ENCODE peak calls at places on chromosomes 12 and 14, in nine cellular contexts. O, B, G, R, S, X, T, N and D are unnamed samples.

GRCh38 chr12:81257952-81258551 is 180.2 kb downstream of the ACSS3 start:
- DNase-seq in O (no peak), B (no peak), G (no peak), R (peak), S (no peak), X (no peak), T (peak), N (no peak), D (no peak)

GRCh38 chr12:55820679-55821078 is 2.8 kb downstream of the ORMDL2 start:
- DNase-seq in O (no peak), B (no peak), G (no peak), R (peak), S (no peak), X (no peak), T (peak), N (no peak), D (no peak)

GRCh38 chr12:83537428-83538053 is 850.8 kb downstream of the TMTC2 start:
- DNase-seq in O (no peak), B (no peak), G (no peak), R (no peak), S (no peak), X (no peak), T (peak), N (no peak), D (no peak)

GRCh38 chr12:106246891-106247730 is 709 bp downstream of the CKAP4 start:
- DNase-seq in O (peak), B (peak), G (peak), R (peak), S (no peak), X (peak), T (peak), N (peak), D (peak)

GRCh38 chr12:108939594-108939993 is 59.7 kb downstream of the DAO start:
- DNase-seq in O (no peak), B (no peak), G (no peak), R (peak), S (peak), X (peak), T (peak), N (no peak), D (peak)

GRCh38 chr14:46988312-46988711 is 336.7 kb upstream of the RPL10L start:
- DNase-seq in O (no peak), B (no peak), G (no peak), R (no peak), S (no peak), X (no peak), T (no peak), N (no peak), D (no peak)

GRCh38 chr12:48934312-48934706 is 9.0 kb upstream of the FKBP11 start:
- DNase-seq in O (no peak), B (no peak), G (no peak), R (peak), S (no peak), X (no peak), T (no peak), N (no peak), D (peak)

GRCh38 chr12:25051583-25052190 is 102.8 kb upstream of the BCAT1 start:
- DNase-seq in O (no peak), B (no peak), G (peak), R (no peak), S (no peak), X (peak), T (no peak), N (peak), D (no peak)

GRCh38 chr12:48999371-49000131 is at the start of gene DDN:
- DNase-seq in O (no peak), B (no peak), G (no peak), R (peak), S (no peak), X (peak), T (peak), N (no peak), D (peak)

GRCh38 chr12:57488397-57489156 is 709 bp downstream of the MARS1 start:
- DNase-seq in O (no peak), B (no peak), G (no peak), R (no peak), S (no peak), X (no peak), T (no peak), N (no peak), D (peak)

GRCh38 chr12:48351022-48351708 is 446 bp upstream of the ZNF641 start:
- DNase-seq in O (peak), B (peak), G (no peak), R (peak), S (peak), X (no peak), T (peak), N (no peak), D (no peak)

GRCh38 chr14:95225251-95225887 is 68.0 kb upstream of the DICER1 start:
- DNase-seq in O (no peak), B (no peak), G (no peak), R (no peak), S (no peak), X (no peak), T (no peak), N (no peak), D (no peak)

GRCh38 chr12:107486140-107486892 is 199.3 kb upstream of the PWP1 start:
- DNase-seq in O (no peak), B (no peak), G (no peak), R (no peak), S (no peak), X (no peak), T (no peak), N (no peak), D (no peak)

GRCh38 chr14:96978525-96979272 is 181.5 kb downstream of the VRK1 start:
- DNase-seq in O (no peak), B (no peak), G (no peak), R (no peak), S (no peak), X (no peak), T (no peak), N (no peak), D (no peak)

GRCh38 chr14:85960781-85961180 is 430.8 kb downstream of the FLRT2 start:
- DNase-seq in O (no peak), B (no peak), G (no peak), R (no peak), S (no peak), X (no peak), T (no peak), N (no peak), D (no peak)

GRCh38 chr14:22598896-22599244 is 770 bp downstream of the ABHD4 start:
- DNase-seq in O (no peak), B (no peak), G (no peak), R (peak), S (peak), X (peak), T (peak), N (no peak), D (peak)

GRCh38 chr12:111407371-111408115 is 1.8 kb downstream of the SH2B3 start:
- DNase-seq in O (no peak), B (no peak), G (no peak), R (no peak), S (no peak), X (no peak), T (no peak), N (no peak), D (no peak)

GRCh38 chr12:48972213-48973021 is 882 bp upstream of the WNT10B start:
- DNase-seq in O (no peak), B (no peak), G (no peak), R (no peak), S (peak), X (peak), T (no peak), N (no peak), D (no peak)

GRCh38 chr14:22535916-22536315 is 53.1 kb downstream of the DAD1 start:
- DNase-seq in O (no peak), B (no peak), G (no peak), R (no peak), S (no peak), X (no peak), T (no peak), N (no peak), D (no peak)

GRCh38 chr12:19035552-19035951 is 94.0 kb upstream of the PLEKHA5 start:
- DNase-seq in O (no peak), B (no peak), G (no peak), R (no peak), S (no peak), X (no peak), T (peak), N (no peak), D (no peak)

GRCh38 chr12:40691913-40692616 is at the start of gene CNTN1:
- DNase-seq in O (peak), B (peak), G (no peak), R (peak), S (no peak), X (peak), T (peak), N (no peak), D (peak)

GRCh38 chr12:104294845-104295674 is 8.5 kb upstream of the EID3 start:
- DNase-seq in O (no peak), B (no peak), G (no peak), R (no peak), S (no peak), X (no peak), T (no peak), N (no peak), D (no peak)

GRCh38 chr12:107509421-107509820 is 176.2 kb upstream of the PWP1 start:
- DNase-seq in O (no peak), B (no peak), G (no peak), R (no peak), S (no peak), X (no peak), T (no peak), N (no peak), D (no peak)

GRCh38 chr14:97251423-97252155 is 454.4 kb downstream of the VRK1 start:
- DNase-seq in O (no peak), B (peak), G (no peak), R (no peak), S (no peak), X (no peak), T (no peak), N (no peak), D (peak)

GRCh38 chr14:92524603-92525185 is 11.1 kb downstream of the RIN3 start:
- DNase-seq in O (no peak), B (no peak), G (no peak), R (no peak), S (no peak), X (no peak), T (no peak), N (no peak), D (no peak)

GRCh38 chr12:63897931-63898330 is 53.4 kb downstream of the SRGAP1 start:
- DNase-seq in O (no peak), B (no peak), G (no peak), R (peak), S (no peak), X (no peak), T (peak), N (no peak), D (no peak)

GRCh38 chr12:76030378-76031080 is 1.0 kb downstream of the PHLDA1 start:
- DNase-seq in O (peak), B (peak), G (peak), R (peak), S (no peak), X (peak), T (peak), N (no peak), D (peak)

GRCh38 chr12:112965643-112966042 is 12.7 kb upstream of the OAS2 start:
- DNase-seq in O (no peak), B (no peak), G (no peak), R (no peak), S (no peak), X (no peak), T (no peak), N (no peak), D (no peak)

GRCh38 chr14:24958271-24958670 is 91.7 kb downstream of the STXBP6 start:
- DNase-seq in O (no peak), B (no peak), G (no peak), R (no peak), S (no peak), X (no peak), T (peak), N (no peak), D (no peak)

GRCh38 chr12:25759752-25760151 is 198.7 kb upstream of the RASSF8 start:
- DNase-seq in O (no peak), B (no peak), G (no peak), R (no peak), S (no peak), X (no peak), T (no peak), N (no peak), D (no peak)

GRCh38 chr14:45361727-45362126 is 108.7 kb upstream of the MIS18BP1 start:
- DNase-seq in O (no peak), B (no peak), G (no peak), R (no peak), S (no peak), X (no peak), T (no peak), N (no peak), D (no peak)

GRCh38 chr12:8681129-8681902 is 16.5 kb upstream of the RIMKLB start:
- DNase-seq in O (no peak), B (no peak), G (no peak), R (peak), S (no peak), X (no peak), T (peak), N (no peak), D (peak)

GRCh38 chr12:32198555-32198954 is 91.9 kb downstream of the BICD1 start:
- DNase-seq in O (no peak), B (no peak), G (no peak), R (peak), S (peak), X (no peak), T (peak), N (no peak), D (no peak)

GRCh38 chr12:128829870-128830504 is 6.2 kb upstream of the SLC15A4 start:
- DNase-seq in O (no peak), B (no peak), G (no peak), R (no peak), S (no peak), X (peak), T (no peak), N (no peak), D (no peak)

GRCh38 chr12:39417916-39418315 is 25.0 kb downstream of the KIF21A start:
- DNase-seq in O (no peak), B (no peak), G (no peak), R (no peak), S (no peak), X (no peak), T (no peak), N (no peak), D (no peak)